ENCODE peak calls at places on chromosomes 2 and 18, in six cellular contexts. S, P, Z, O, H and Y are unnamed samples.

GRCh38 chr2:45596761-45597160 is 14.3 kb downstream of the SRBD1 start:
- DNase-seq in S (no peak), P (no peak), Z (no peak), O (no peak), H (no peak), Y (no peak)

GRCh38 chr2:64404002-64404731 is 49.8 kb upstream of the LGALSL start:
- DNase-seq in S (no peak), P (peak; percentile 86), Z (peak; percentile 88), O (peak; percentile 86), H (peak; percentile 87), Y (peak; percentile 88)

GRCh38 chr2:80136338-80136737 is 168.2 kb downstream of the LRRTM1 start:
- DNase-seq in S (no peak), P (no peak), Z (no peak), O (no peak), H (no peak), Y (no peak)

GRCh38 chr2:168190590-168191336 is 56.6 kb downstream of the STK39 start:
- DNase-seq in S (peak; percentile 62), P (no peak), Z (peak; percentile 9), O (no peak), H (no peak), Y (no peak)

GRCh38 chr2:651961-652373 is 25.2 kb downstream of the TMEM18 start:
- DNase-seq in S (no peak), P (no peak), Z (no peak), O (peak; percentile 51), H (no peak), Y (no peak)

GRCh38 chr2:43210467-43211303 is 15.7 kb downstream of the ZFP36L2 start:
- DNase-seq in S (no peak), P (peak; percentile 85), Z (no peak), O (peak; percentile 23), H (no peak), Y (no peak)

GRCh38 chr18:48676756-48677368 is 138.0 kb downstream of the CTIF start:
- DNase-seq in S (no peak), P (peak; percentile 64), Z (peak; percentile 50), O (peak; percentile 73), H (peak; percentile 79), Y (peak; percentile 71)

GRCh38 chr2:231187736-231188505 is 10.5 kb upstream of the ARMC9 start:
- DNase-seq in S (no peak), P (no peak), Z (no peak), O (peak; percentile 65), H (peak; percentile 56), Y (peak; percentile 15)

GRCh38 chr2:172614932-172615331 is 59.0 kb downstream of the PDK1 start:
- DNase-seq in S (no peak), P (no peak), Z (no peak), O (no peak), H (no peak), Y (no peak)
- TF ChIP-seq CTCF in S (no peak), P (no peak), Z (no peak), O (no peak), H (no peak), Y (no peak)

GRCh38 chr2:71630110-71630967 is 177.0 kb downstream of the DYSF start:
- DNase-seq in S (no peak), P (no peak), Z (peak; percentile 33), O (no peak), H (no peak), Y (no peak)

GRCh38 chr2:71629273-71629672 is 175.9 kb downstream of the DYSF start:
- DNase-seq in S (no peak), P (no peak), Z (no peak), O (no peak), H (no peak), Y (no peak)

GRCh38 chr2:71635798-71636197 is 182.4 kb downstream of the DYSF start:
- DNase-seq in S (no peak), P (no peak), Z (no peak), O (no peak), H (no peak), Y (no peak)

GRCh38 chr2:71634571-71634970 is 181.2 kb downstream of the DYSF start:
- DNase-seq in S (no peak), P (no peak), Z (no peak), O (no peak), H (no peak), Y (no peak)

DNA sequence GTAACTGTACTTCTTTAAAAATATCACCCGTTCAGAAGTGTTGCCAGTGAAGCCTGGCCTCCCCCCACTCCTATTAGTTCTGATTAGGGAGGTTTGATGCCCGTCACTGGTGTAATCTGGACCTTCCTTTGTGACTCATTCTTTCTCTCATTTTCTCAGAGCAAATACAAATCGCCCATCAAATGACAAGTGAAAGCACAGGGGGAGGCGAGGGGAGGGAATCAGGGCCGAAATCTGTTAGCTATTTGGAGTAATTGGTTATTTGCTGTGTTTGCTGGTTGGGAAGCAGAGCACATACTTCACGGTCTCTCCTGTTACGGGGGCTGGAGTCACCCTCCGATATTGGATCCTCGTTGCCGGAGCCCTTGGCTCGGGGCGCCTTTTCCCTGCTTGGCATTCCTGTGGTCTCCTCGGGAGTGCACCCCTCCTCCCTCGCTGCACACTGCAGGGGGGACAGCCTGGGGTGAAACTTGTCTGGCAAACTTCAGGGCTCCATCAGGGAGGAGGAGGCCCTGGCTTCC is 178.1 kb downstream of the DYSF start:
- DNase-seq in S (no peak), P (no peak), Z (no peak), O (no peak), H (no peak), Y (no peak)
- H3K27ac ChIP-seq in S (no peak overlapping the region), P (no peak overlapping the region), Z (no peak overlapping the region), O (no peak overlapping the region), H (no peak overlapping the region), Y (no peak overlapping the region)

GRCh38 chr2:7801212-7801611 is 880.6 kb upstream of the ID2 start:
- DNase-seq in S (no peak), P (no peak), Z (no peak), O (no peak), H (no peak), Y (no peak)
- H3K9me3 ChIP-seq in S (no peaks in the 10 kb centered on the region), P (no peaks in the 10 kb centered on the region), Z (no peaks in the 10 kb centered on the region), O (no peaks in the 10 kb centered on the region), H (no peaks in the 10 kb centered on the region), Y (no peaks in the 10 kb centered on the region)

GRCh38 chr2:176814274-176814673 is 398.3 kb upstream of the HNRNPA3 start:
- DNase-seq in S (no peak), P (no peak), Z (peak; percentile 70), O (no peak), H (no peak), Y (no peak)

GRCh38 chr2:176818653-176819052 is 393.9 kb upstream of the HNRNPA3 start:
- DNase-seq in S (no peak), P (peak; percentile 58), Z (no peak), O (no peak), H (no peak), Y (no peak)

GRCh38 chr2:176814740-176815367 is 397.7 kb upstream of the HNRNPA3 start:
- DNase-seq in S (no peak), P (no peak), Z (peak; percentile 60), O (no peak), H (no peak), Y (peak; percentile 5)

GRCh38 chr2:176813526-176814179 is 398.9 kb upstream of the HNRNPA3 start:
- DNase-seq in S (no peak), P (no peak), Z (no peak), O (no peak), H (no peak), Y (no peak)

GRCh38 chr2:176817061-176817565 is 395.5 kb upstream of the HNRNPA3 start:
- DNase-seq in S (no peak), P (no peak), Z (peak; percentile 15), O (no peak), H (no peak), Y (no peak)
- TF ChIP-seq CTCF in S (no peak), P (no peak), Z (peak; percentile 37), O (no peak), H (no peak), Y (no peak)

DNA sequence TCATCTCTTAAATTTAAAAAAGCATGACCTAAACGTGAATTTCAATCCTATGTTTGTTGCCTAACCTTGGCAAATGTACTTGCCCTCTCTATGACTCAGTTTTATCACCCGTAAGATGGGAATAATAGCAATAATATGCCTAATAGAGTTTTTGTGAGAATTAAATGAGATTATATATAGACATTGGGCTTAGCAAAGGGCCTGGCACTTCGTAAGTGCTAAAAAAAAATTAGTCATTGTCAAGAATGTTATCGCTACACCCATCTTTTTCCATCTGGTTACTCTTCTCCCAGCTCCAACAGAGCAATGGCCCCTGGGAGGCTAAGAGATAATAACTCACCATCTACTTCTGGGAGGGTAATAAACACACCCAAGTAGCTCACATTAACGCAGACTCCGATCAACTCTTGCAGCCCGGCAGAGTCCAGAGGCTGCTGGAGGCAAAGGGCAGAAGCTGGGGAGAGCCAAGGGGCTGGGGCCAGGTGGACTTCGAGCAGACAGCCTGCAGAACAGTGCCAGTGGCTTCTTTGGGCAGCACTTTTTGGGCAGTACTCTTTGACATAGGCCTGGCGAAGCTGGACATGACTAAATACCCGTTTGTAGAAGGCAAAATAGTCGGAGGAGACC is 63.9 kb upstream of the STPG4 start:
- DNase-seq in S (no peak), P (no peak), Z (no peak), O (no peak), H (no peak), Y (no peak)
- H3K27ac ChIP-seq in S (no peak overlapping the region), P (peak overlapping the region; percentile 62), Z (no peak overlapping the region), O (no peak overlapping the region), H (no peak overlapping the region), Y (no peak overlapping the region)

DNA sequence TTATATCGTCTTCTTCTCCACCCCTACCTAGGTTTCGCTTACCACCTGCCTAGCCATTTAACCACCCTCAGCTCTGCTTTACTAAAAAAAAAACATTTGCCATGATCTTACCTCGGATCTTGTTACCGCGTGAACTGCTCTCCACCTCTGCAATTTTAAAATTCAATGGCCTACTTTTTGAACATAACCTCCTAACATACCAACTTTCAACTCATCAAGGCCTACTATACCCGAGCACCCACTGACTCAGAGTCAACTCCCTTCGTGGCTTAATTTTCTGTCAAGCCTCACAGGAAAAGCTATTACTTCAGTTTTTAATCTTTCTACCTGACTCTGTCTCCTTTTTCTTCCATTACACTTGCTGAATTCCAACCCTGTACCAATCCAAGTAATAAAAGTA is 55.7 kb downstream of the ATAD2B start:
- DNase-seq in S (no peak), P (no peak), Z (no peak), O (no peak), H (no peak), Y (no peak)
- H3K9me3 ChIP-seq in S (no peaks in the 10 kb centered on the region), P (no peaks in the 10 kb centered on the region), Z (no peaks in the 10 kb centered on the region), O (no peaks in the 10 kb centered on the region), H (no peaks in the 10 kb centered on the region), Y (no peaks in the 10 kb centered on the region)

DNA sequence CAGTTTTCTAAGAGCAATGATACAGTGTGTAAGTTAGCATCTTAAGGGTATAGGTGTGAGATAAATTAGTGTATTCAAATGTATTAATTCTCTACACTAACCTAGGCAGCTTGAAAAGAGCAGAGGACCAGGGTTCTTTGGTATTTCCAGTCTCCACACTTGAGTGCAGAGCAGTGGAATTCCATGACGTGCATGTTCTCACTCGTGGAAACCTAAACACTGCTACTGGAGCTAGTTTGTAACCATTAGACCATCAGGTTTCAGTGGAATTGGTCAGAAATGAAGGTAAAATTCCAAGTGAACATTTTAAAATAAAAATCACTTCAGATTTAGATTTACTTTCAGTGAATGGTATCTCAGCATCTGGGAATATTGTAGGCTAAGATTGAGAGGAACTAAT is 9.0 kb downstream of the SPTBN1 start:
- DNase-seq in S (no peak), P (no peak), Z (no peak), O (no peak), H (no peak), Y (peak; percentile 63)
- TF ChIP-seq CTCF in S (no peak), P (no peak), Z (no peak), O (no peak), H (no peak), Y (no peak)